ENCODE peak calls at places on chromosomes 3 and 15, in four cellular contexts. One of them, this sample, is unnamed.

GRCh38 chr15:87877114-87877810 is 379.3 kb downstream of the NTRK3 start:
- DNase-seq in foreskin fibroblast: no peak
- DNase-seq in Caco-2: peak; percentile 58
- DNase-seq in BJ: no peak
- DNase-seq in this sample: peak; percentile 68

GRCh38 chr15:35557544-35557943 is 11.6 kb upstream of the DPH6 start:
- DNase-seq in foreskin fibroblast: peak; percentile 85
- DNase-seq in Caco-2: no peak
- DNase-seq in BJ: peak; percentile 27
- DNase-seq in this sample: peak; percentile 66

GRCh38 chr3:29937185-29937584 is 656.3 kb downstream of the RBMS3 start:
- DNase-seq in foreskin fibroblast: peak; percentile 26
- DNase-seq in Caco-2: no peak
- DNase-seq in BJ: no peak
- DNase-seq in this sample: no peak

GRCh38 chr3:133573629-133574194 is at the start of gene CDV3:
- DNase-seq in foreskin fibroblast: no peak
- DNase-seq in Caco-2: no peak
- DNase-seq in BJ: no peak
- DNase-seq in this sample: no peak

GRCh38 chr3:34394978-34395748 is 596.7 kb downstream of the PDCD6IP start:
- DNase-seq in foreskin fibroblast: no peak
- DNase-seq in Caco-2: no peak
- DNase-seq in BJ: no peak
- DNase-seq in this sample: no peak

GRCh38 chr3:53221345-53221744 is 34.5 kb downstream of the TKT start:
- DNase-seq in foreskin fibroblast: no peak
- DNase-seq in Caco-2: peak; percentile 17
- DNase-seq in BJ: no peak
- DNase-seq in this sample: no peak

GRCh38 chr3:169454823-169455222 is 208.7 kb downstream of the MECOM start:
- DNase-seq in foreskin fibroblast: peak; percentile 20
- DNase-seq in Caco-2: no peak
- DNase-seq in BJ: peak; percentile 60
- DNase-seq in this sample: no peak

GRCh38 chr3:165549665-165550064 is 287.6 kb downstream of the BCHE start:
- DNase-seq in foreskin fibroblast: no peak
- DNase-seq in Caco-2: no peak
- DNase-seq in BJ: no peak
- DNase-seq in this sample: no peak

GRCh38 chr3:42750834-42751233 is 22.2 kb downstream of the CCDC13 start:
- DNase-seq in foreskin fibroblast: no peak
- DNase-seq in Caco-2: no peak
- DNase-seq in BJ: no peak
- DNase-seq in this sample: no peak

GRCh38 chr15:73127302-73127936 is 75.2 kb downstream of the NEO1 start:
- DNase-seq in foreskin fibroblast: peak; percentile 2
- DNase-seq in Caco-2: no peak
- DNase-seq in BJ: no peak
- DNase-seq in this sample: no peak

GRCh38 chr3:62260655-62261054 is 112.7 kb downstream of the FEZF2 start:
- DNase-seq in foreskin fibroblast: no peak
- DNase-seq in Caco-2: no peak
- DNase-seq in BJ: no peak
- DNase-seq in this sample: no peak

GRCh38 chr3:179750720-179751328 is 98.0 kb downstream of the USP13 start:
- DNase-seq in foreskin fibroblast: peak; percentile 14
- DNase-seq in Caco-2: no peak
- DNase-seq in BJ: no peak
- DNase-seq in this sample: no peak

GRCh38 chr3:131503328-131503650 is 518 bp upstream of the MRPL3 start:
- DNase-seq in foreskin fibroblast: peak; percentile 56
- DNase-seq in Caco-2: no peak
- DNase-seq in BJ: no peak
- DNase-seq in this sample: no peak

GRCh38 chr3:143536817-143537535 is 311.3 kb downstream of the SLC9A9 start:
- DNase-seq in foreskin fibroblast: peak; percentile 94
- DNase-seq in Caco-2: no peak
- DNase-seq in BJ: peak; percentile 26
- DNase-seq in this sample: no peak

GRCh38 chr3:157067114-157067513 is 92.8 kb downstream of the CCNL1 start:
- DNase-seq in foreskin fibroblast: no peak
- DNase-seq in Caco-2: no peak
- DNase-seq in BJ: no peak
- DNase-seq in this sample: no peak

GRCh38 chr15:98347001-98347400 is 301.3 kb upstream of the IGF1R start:
- DNase-seq in foreskin fibroblast: no peak
- DNase-seq in Caco-2: no peak
- DNase-seq in BJ: no peak
- DNase-seq in this sample: no peak

GRCh38 chr3:60096403-60096802 is 1046.6 kb upstream of the CFAP20DC start:
- DNase-seq in foreskin fibroblast: no peak
- DNase-seq in Caco-2: no peak
- DNase-seq in BJ: no peak
- DNase-seq in this sample: no peak

GRCh38 chr3:39668420-39668819 is 141.0 kb upstream of the MYRIP start:
- DNase-seq in foreskin fibroblast: peak; percentile 21
- DNase-seq in Caco-2: no peak
- DNase-seq in BJ: no peak
- DNase-seq in this sample: peak; percentile 15

GRCh38 chr15:41024141-41024540 is 70.9 kb downstream of the CHAC1 start:
- DNase-seq in foreskin fibroblast: peak; percentile 73
- DNase-seq in Caco-2: no peak
- DNase-seq in BJ: peak; percentile 51
- DNase-seq in this sample: peak; percentile 62

GRCh38 chr3:185328324-185329004 is 34.5 kb upstream of the MAP3K13 start:
- DNase-seq in foreskin fibroblast: no peak
- DNase-seq in Caco-2: peak; percentile 89
- DNase-seq in BJ: no peak
- DNase-seq in this sample: no peak

GRCh38 chr3:42094128-42094527 is 3.0 kb downstream of the TRAK1 start:
- DNase-seq in foreskin fibroblast: no peak
- DNase-seq in Caco-2: no peak
- DNase-seq in BJ: no peak
- DNase-seq in this sample: no peak

GRCh38 chr3:25037049-25037547 is 391.0 kb upstream of the RARB start:
- DNase-seq in foreskin fibroblast: peak; percentile 2
- DNase-seq in Caco-2: no peak
- DNase-seq in BJ: peak; percentile 85
- DNase-seq in this sample: no peak

GRCh38 chr15:88657326-88658069 is 18.7 kb downstream of the ISG20 start:
- DNase-seq in foreskin fibroblast: peak; percentile 56
- DNase-seq in Caco-2: no peak
- DNase-seq in BJ: no peak
- DNase-seq in this sample: no peak

GRCh38 chr3:64238971-64239667 is 13.9 kb upstream of the PRICKLE2 start:
- DNase-seq in foreskin fibroblast: peak; percentile 95
- DNase-seq in Caco-2: peak; percentile 88
- DNase-seq in BJ: peak; percentile 80
- DNase-seq in this sample: peak; percentile 95

GRCh38 chr15:28977377-28978010 is 91.7 kb downstream of the APBA2 start:
- DNase-seq in foreskin fibroblast: peak; percentile 97
- DNase-seq in Caco-2: no peak
- DNase-seq in BJ: peak; percentile 88
- DNase-seq in this sample: peak; percentile 91

GRCh38 chr15:66497502-66498455 is at the start of gene SNAPC5:
- DNase-seq in foreskin fibroblast: peak; percentile 94
- DNase-seq in Caco-2: peak; percentile 95
- DNase-seq in BJ: peak; percentile 49
- DNase-seq in this sample: peak; percentile 82

GRCh38 chr3:41088882-41089281 is 110.4 kb upstream of the CTNNB1 start:
- DNase-seq in foreskin fibroblast: no peak
- DNase-seq in Caco-2: no peak
- DNase-seq in BJ: no peak
- DNase-seq in this sample: no peak

GRCh38 chr3:170257145-170257544 is 34.9 kb downstream of the PRKCI start:
- DNase-seq in foreskin fibroblast: no peak
- DNase-seq in Caco-2: no peak
- DNase-seq in BJ: no peak
- DNase-seq in this sample: no peak

GRCh38 chr15:94324117-94324826 is 92.9 kb downstream of the MCTP2 start:
- DNase-seq in foreskin fibroblast: peak; percentile 10
- DNase-seq in Caco-2: no peak
- DNase-seq in BJ: no peak
- DNase-seq in this sample: peak; percentile 48

GRCh38 chr15:62835351-62835750 is 207.2 kb upstream of the TPM1 start:
- DNase-seq in foreskin fibroblast: no peak
- DNase-seq in Caco-2: no peak
- DNase-seq in BJ: no peak
- DNase-seq in this sample: no peak

GRCh38 chr3:125191256-125191655 is 21.3 kb downstream of the SLC12A8 start:
- DNase-seq in foreskin fibroblast: no peak
- DNase-seq in Caco-2: no peak
- DNase-seq in BJ: no peak
- DNase-seq in this sample: no peak

GRCh38 chr3:141629950-141630349 is 108.1 kb upstream of the RNF7 start:
- DNase-seq in foreskin fibroblast: no peak
- DNase-seq in Caco-2: no peak
- DNase-seq in BJ: no peak
- DNase-seq in this sample: no peak

GRCh38 chr3:135918600-135918999 is 46.9 kb upstream of the PPP2R3A start:
- DNase-seq in foreskin fibroblast: no peak
- DNase-seq in Caco-2: no peak
- DNase-seq in BJ: no peak
- DNase-seq in this sample: no peak
- TF ChIP-seq CTCF in foreskin fibroblast: peak; percentile 31
- TF ChIP-seq CTCF in Caco-2: peak; percentile 47
- TF ChIP-seq CTCF in BJ: peak; percentile 56
- TF ChIP-seq CTCF in this sample: peak; percentile 62

GRCh38 chr3:8320711-8321458 is 180.7 kb upstream of the LMCD1 start:
- DNase-seq in foreskin fibroblast: no peak
- DNase-seq in Caco-2: no peak
- DNase-seq in BJ: no peak
- DNase-seq in this sample: no peak

GRCh38 chr3:8325306-8325705 is 176.3 kb upstream of the LMCD1 start:
- DNase-seq in foreskin fibroblast: no peak
- DNase-seq in Caco-2: no peak
- DNase-seq in BJ: no peak
- DNase-seq in this sample: no peak

GRCh38 chr3:8327739-8328138 is 173.9 kb upstream of the LMCD1 start:
- DNase-seq in foreskin fibroblast: no peak
- DNase-seq in Caco-2: no peak
- DNase-seq in BJ: no peak
- DNase-seq in this sample: no peak

GRCh38 chr3:8328971-8329370 is 172.7 kb upstream of the LMCD1 start:
- DNase-seq in foreskin fibroblast: no peak
- DNase-seq in Caco-2: no peak
- DNase-seq in BJ: no peak
- DNase-seq in this sample: no peak

DNA sequence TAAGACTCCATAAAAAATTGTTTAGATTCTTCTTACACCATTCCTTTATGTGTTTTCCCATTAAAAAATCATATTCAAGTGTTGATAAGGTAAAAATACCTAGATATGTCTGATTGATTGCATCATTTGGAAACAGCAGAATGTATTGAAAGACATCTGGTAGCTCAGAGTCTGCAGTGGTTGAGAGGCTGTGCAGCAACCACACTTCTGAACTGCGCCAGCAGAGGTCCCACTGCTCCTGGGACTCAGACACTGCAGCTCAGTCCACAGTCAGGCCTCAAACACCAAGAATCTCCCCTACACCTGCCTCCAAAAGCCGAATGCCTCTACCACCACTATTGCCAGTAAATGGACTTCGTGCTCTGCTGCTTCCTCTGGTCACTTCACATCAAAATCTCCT is 176.9 kb upstream of the LMCD1 start:
- DNase-seq in foreskin fibroblast: peak; percentile 24
- DNase-seq in Caco-2: peak; percentile 46
- DNase-seq in BJ: no peak
- DNase-seq in this sample: no peak
- TF ChIP-seq CTCF in foreskin fibroblast: peak; percentile 68
- TF ChIP-seq CTCF in Caco-2: peak; percentile 45
- TF ChIP-seq CTCF in BJ: peak; percentile 54
- TF ChIP-seq CTCF in this sample: peak; percentile 62

DNA sequence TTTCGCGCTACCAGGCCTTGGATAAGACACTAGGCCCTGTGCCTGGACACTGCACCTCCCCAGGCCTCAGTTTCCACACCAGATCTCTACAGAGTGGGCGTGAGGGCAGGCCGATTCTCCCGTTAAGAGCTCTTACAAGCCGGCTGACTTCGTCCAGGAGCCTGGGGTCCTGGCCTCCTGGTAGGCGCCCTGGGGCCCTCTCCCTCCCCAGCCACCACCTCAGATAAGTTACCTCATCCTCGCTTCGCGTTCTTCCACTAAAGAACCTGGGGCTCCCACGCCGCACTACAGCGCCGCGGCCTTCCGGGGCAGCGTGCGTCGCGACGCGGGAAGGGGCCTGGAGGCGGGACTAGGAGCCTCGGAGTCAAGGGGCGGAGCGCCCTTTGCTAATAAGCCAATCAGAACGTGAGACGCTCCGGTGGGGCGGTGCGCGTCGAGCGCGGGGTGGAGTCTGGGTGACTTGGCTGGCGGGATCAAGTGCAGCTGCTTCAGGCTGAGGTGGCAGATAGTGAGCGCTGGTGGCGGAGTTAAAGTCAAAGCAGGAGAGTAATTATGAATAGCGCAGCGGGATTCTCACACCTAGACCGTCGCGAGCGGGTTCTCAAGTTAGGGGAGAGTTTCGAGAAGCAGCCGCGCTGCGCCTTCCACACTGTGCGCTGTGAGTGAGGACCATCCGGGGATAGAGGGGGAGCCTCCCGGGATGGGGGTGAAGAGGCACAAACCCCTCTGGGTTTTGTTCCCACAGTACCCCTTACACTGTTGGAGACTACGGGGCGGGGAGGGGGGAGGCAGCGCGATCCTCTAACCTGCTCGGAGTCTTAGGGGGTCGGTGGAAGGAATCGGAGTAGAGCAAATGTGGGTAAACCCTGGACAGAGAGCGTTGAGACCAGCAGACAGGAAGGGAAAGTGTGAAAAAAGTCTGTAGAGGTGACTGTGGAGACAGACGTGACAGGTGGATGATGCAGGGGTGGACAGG is at the start of the genes EAF2 and IQCB1:
- DNase-seq in foreskin fibroblast: peak; percentile 94
- DNase-seq in Caco-2: peak; percentile 95
- DNase-seq in BJ: peak; percentile 70
- DNase-seq in this sample: peak; percentile 86
- TF ChIP-seq CTCF in foreskin fibroblast: no peak
- TF ChIP-seq CTCF in Caco-2: no peak
- TF ChIP-seq CTCF in BJ: no peak
- TF ChIP-seq CTCF in this sample: no peak

DNA sequence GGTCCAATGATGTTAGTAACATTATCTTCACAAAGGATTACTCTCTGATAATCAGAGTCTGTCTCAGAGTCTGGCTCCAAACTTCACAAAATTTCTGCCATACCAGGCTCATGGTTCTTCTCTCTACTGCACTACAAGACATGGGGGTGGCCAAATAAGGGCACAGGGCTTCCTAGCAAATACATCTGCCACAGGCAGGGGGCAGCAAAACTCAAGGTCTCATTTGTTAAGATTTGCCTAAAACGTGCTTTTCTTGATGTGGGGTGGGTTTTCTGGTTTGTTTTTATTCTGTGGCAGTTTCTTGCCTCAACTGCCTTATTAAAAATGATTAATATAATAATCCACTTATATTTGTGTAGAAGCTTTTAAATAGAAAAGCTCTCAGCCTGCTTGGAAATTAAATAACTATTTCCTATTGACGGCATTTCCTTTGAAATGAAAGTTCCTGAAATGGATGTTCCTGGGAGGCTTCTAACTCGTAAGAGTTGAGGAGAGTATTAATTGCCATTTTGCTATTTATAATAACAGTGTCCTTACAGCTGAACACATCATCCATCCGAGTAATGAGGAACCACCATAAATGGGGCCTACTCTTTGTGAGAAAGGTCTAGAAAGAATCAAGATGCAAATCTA is 53.8 kb downstream of the SST start:
- DNase-seq in foreskin fibroblast: peak; percentile 18
- DNase-seq in Caco-2: no peak
- DNase-seq in BJ: no peak
- DNase-seq in this sample: peak; percentile 20
- TF ChIP-seq CTCF in foreskin fibroblast: peak; percentile 84
- TF ChIP-seq CTCF in Caco-2: peak; percentile 76
- TF ChIP-seq CTCF in BJ: peak; percentile 81
- TF ChIP-seq CTCF in this sample: peak; percentile 73

This sample was measured in AG04450.